ENCODE peak calls at places on chromosomes 6 and 20, in four cellular contexts. Q is A549, A is GM12878, K is SK-N-SH. O is an unnamed sample.

GRCh38 chr6:79762370-79762769 is 131.2 kb downstream of the SH3BGRL2 start:
- DNase-seq in Q (no peak), A (no peak), K (no peak), O (no peak)

GRCh38 chr20:45407067-45407745 is 883 bp upstream of the DBNDD2 start:
- DNase-seq in Q (no peak), A (no peak), K (peak), O (no peak)

GRCh38 chr6:75438186-75438880 is 55.3 kb downstream of the FILIP1 start:
- DNase-seq in Q (no peak), A (no peak), K (no peak), O (no peak)

GRCh38 chr6:65045801-65046200 is 661.2 kb downstream of the EYS start:
- DNase-seq in Q (no peak), A (no peak), K (no peak), O (no peak)

GRCh38 chr6:62707156-62707555 is 421.1 kb upstream of the KHDRBS2 start:
- DNase-seq in Q (no peak), A (no peak), K (no peak), O (peak)

GRCh38 chr6:85669735-85670194 is 27.1 kb upstream of the SYNCRIP start:
- DNase-seq in Q (no peak), A (peak), K (no peak), O (no peak)

GRCh38 chr6:109690373-109690739 is 646 bp downstream of the AK9 start:
- DNase-seq in Q (peak), A (no peak), K (peak), O (peak)

GRCh38 chr20:57995381-57995977 is 233.0 kb downstream of the ANKRD60 start:
- DNase-seq in Q (no peak), A (no peak), K (no peak), O (no peak)

GRCh38 chr6:125598422-125598821 is 151.0 kb upstream of the HEY2 start:
- DNase-seq in Q (no peak), A (no peak), K (no peak), O (no peak)

GRCh38 chr6:51839975-51840374 is 247.4 kb downstream of the PKHD1 start:
- DNase-seq in Q (no peak), A (no peak), K (no peak), O (no peak)

GRCh38 chr6:89644864-89645263 is 6.3 kb upstream of the LYRM2 start:
- DNase-seq in Q (no peak), A (no peak), K (no peak), O (no peak)

GRCh38 chr6:81241717-81242116 is 510.8 kb downstream of the TENT5A start:
- DNase-seq in Q (peak), A (no peak), K (peak), O (peak)

GRCh38 chr6:78615430-78615904 is 251.9 kb upstream of the IRAK1BP1 start:
- DNase-seq in Q (no peak), A (peak), K (no peak), O (no peak)

GRCh38 chr6:85464260-85464644 is 14.4 kb downstream of the NT5E start:
- DNase-seq in Q (peak), A (no peak), K (no peak), O (no peak)

GRCh38 chr6:23529902-23530301 is 596.1 kb upstream of the NRSN1 start:
- DNase-seq in Q (no peak), A (no peak), K (no peak), O (no peak)

GRCh38 chr6:96391776-96392175 is 129.8 kb upstream of the UFL1 start:
- DNase-seq in Q (no peak), A (no peak), K (peak), O (no peak)

GRCh38 chr6:68468244-68468884 is 166.7 kb upstream of the ADGRB3 start:
- DNase-seq in Q (no peak), A (no peak), K (no peak), O (no peak)

GRCh38 chr20:20205141-20205861 is 153.0 kb downstream of the CFAP61 start:
- DNase-seq in Q (no peak), A (no peak), K (no peak), O (no peak)

GRCh38 chr6:136811261-136811660 is 11.1 kb upstream of the PEX7 start:
- DNase-seq in Q (no peak), A (no peak), K (no peak), O (no peak)

GRCh38 chr6:169536446-169537170 is 165.2 kb downstream of the WDR27 start:
- DNase-seq in Q (no peak), A (no peak), K (no peak), O (peak)

GRCh38 chr20:24785141-24785924 is 163.7 kb upstream of the CST7 start:
- DNase-seq in Q (no peak), A (no peak), K (no peak), O (no peak)

GRCh38 chr20:37327748-37328147 is 18.2 kb upstream of the SRC start:
- DNase-seq in Q (no peak), A (no peak), K (no peak), O (no peak)

GRCh38 chr6:138864343-138864890 is 68.5 kb downstream of the ECT2L start:
- DNase-seq in Q (no peak), A (no peak), K (no peak), O (no peak)

GRCh38 chr6:53214172-53214571 is 65.5 kb upstream of the GCM1 start:
- DNase-seq in Q (no peak), A (no peak), K (no peak), O (no peak)

GRCh38 chr6:38212579-38212978 is 393.1 kb downstream of the ZFAND3 start:
- DNase-seq in Q (no peak), A (no peak), K (no peak), O (no peak)

DNA sequence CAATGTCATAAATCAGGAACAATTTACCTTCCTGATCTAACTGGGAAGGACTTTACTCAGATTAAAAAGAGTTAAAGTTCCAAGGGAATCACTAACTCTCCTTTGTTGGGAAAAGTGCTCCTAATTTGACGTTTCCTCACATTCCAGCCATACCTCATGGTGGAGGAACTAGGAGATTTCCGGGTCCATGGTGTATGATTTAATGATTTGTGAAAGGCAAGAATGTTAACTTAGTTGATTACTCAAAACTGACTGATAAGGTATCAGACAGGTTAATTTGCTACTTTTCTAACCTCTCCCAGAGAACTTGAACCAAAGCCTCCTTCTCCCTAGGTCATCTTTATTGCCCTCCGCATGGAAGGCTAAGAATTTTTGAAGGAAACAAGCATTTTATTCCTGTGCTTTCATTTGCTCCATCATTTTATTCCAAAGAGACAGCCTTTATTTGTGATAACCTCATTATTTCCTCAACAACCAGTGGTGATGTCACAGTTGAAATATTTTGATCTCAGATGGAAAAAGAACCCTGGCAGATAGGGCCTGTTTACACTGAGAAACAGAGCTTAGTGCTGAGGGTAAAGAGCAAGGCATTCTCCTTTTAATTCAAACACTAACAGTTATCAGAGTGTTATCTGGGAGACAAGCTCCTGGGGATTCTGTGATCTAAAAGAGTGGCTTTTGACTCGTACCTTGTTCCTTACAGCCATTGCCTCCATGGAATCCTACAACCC is 57.5 kb upstream of the BMP2 start:
- DNase-seq in Q (no peak), A (no peak), K (no peak), O (peak)
- TF ChIP-seq PBX3 in Q (no peak), A (no peak), K (no peak), O (no peak)

GRCh38 chr6:3085074-3085473 is 16.8 kb downstream of the RIPK1 start:
- DNase-seq in Q (no peak), A (no peak), K (peak), O (no peak)

GRCh38 chr6:3086282-3086946 is 18.1 kb downstream of the RIPK1 start:
- DNase-seq in Q (no peak), A (no peak), K (no peak), O (no peak)

GRCh38 chr6:3090013-3090412 is 21.7 kb downstream of the RIPK1 start:
- DNase-seq in Q (no peak), A (no peak), K (peak), O (no peak)

GRCh38 chr6:3088853-3089445 is 20.7 kb downstream of the RIPK1 start:
- DNase-seq in Q (no peak), A (no peak), K (no peak), O (no peak)

GRCh38 chr6:3088446-3088845 is 20.2 kb downstream of the RIPK1 start:
- DNase-seq in Q (no peak), A (no peak), K (no peak), O (no peak)
- TF ChIP-seq PBX3 in Q (no peak), A (no peak), K (no peak), O (no peak)

DNA sequence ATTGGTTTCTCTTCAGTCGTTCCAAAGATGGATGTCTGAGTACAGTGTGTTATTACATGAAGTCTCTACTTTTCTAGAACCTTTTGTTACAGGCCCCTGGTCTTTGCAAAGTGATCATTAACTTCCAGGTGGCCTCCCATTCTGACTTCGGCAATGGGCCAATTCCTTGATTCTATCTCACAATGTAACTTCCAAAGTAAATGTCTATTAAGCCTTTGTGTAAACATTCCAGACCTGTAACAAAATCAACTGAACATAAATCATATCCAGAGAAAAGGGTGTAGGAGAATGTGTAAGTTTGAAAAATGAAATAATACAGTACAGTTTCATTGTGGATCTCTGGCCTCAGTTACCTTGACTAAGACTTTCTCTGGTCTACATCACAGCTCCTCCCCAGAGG is 187.8 kb upstream of the JAG1 start:
- DNase-seq in Q (peak), A (no peak), K (no peak), O (peak)
- TF ChIP-seq PBX3 in Q (peak), A (no peak), K (peak), O (no peak)

GRCh38 chr6:35048631-35049083 is 92.5 kb downstream of the TCP11 start:
- DNase-seq in Q (no peak), A (no peak), K (peak), O (no peak)
- TF ChIP-seq PBX3 in Q (no peak), A (no peak), K (no peak), O (no peak)

GRCh38 chr6:33278392-33278741 is 1.4 kb downstream of the B3GALT4 start:
- DNase-seq in Q (no peak), A (no peak), K (no peak), O (no peak)
- TF ChIP-seq PBX3 in Q (no peak), A (no peak), K (no peak), O (no peak)

GRCh38 chr20:17358854-17359253 is 132.0 kb downstream of the PCSK2 start:
- DNase-seq in Q (no peak), A (no peak), K (no peak), O (no peak)

DNA sequence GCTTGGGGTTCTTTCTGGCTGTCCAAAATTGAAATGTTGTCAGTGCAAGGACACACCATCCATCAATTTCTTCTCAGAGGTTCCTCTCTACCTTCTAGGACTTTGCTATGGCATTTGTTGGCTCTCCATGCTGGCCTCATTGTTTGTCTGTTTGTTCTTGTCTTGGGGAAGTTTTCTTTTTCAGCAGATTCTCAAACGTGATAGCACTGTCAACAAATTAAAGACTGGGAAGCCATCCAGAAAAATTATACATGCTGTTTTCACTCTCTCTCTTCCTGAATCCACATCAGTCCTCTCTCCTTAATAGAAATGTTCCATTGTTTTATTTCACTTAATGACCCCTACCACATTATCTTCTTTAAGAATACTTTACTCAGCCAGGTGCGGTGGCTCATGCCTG is 130.4 kb downstream of the PCSK2 start:
- DNase-seq in Q (no peak), A (no peak), K (no peak), O (no peak)
- TF ChIP-seq PBX3 in Q (no peak), A (no peak), K (no peak), O (no peak)

O was measured in HepG2.